ENCODE peak calls at places on chromosomes 5 and 9, in ten cellular contexts. L is kidney, G is coronary artery, J is prostate gland, Z is choroid plexus epithelial cell, K is IMR-90, O is stomach, D is RWPE1, N is HFF-Myc, I is upper lobe of right lung. E is an unnamed sample.
A peak's percentile ranks its signal among the peaks of the same experiment; 100 is the strongest.

GRCh38 chr5:5343581-5343980 is 78.9 kb upstream of the ICE1 start:
- DNase-seq in L (no peak), G (no peak), J (no peak), Z (no peak), K (no peak), O (no peak), D (no peak), N (no peak), I (no peak), E (no peak)

GRCh38 chr9:111926421-111926875 is 29.8 kb downstream of the UGCG start:
- DNase-seq in L (peak; percentile 77), G (no peak), J (no peak), Z (peak; percentile 95), K (peak; percentile 70), O (no peak), D (no peak), N (peak; percentile 74), I (no peak), E (peak; percentile 50)

GRCh38 chr9:126386088-126386487 is 59.5 kb downstream of the MVB12B start:
- DNase-seq in L (peak; percentile 6), G (no peak), J (no peak), Z (peak; percentile 54), K (no peak), O (no peak), D (peak; percentile 60), N (no peak), I (no peak), E (no peak)

GRCh38 chr5:179890751-179891682 is 16.7 kb downstream of the TBC1D9B start:
- DNase-seq in L (peak; percentile 52), G (no peak), J (no peak), Z (no peak), K (no peak), O (no peak), D (no peak), N (no peak), I (no peak), E (no peak)

GRCh38 chr9:114460513-114461225 is 44.6 kb downstream of the WHRN start:
- DNase-seq in L (no peak), G (peak; percentile 26), J (no peak), Z (no peak), K (no peak), O (no peak), D (no peak), N (no peak), I (no peak), E (no peak)

GRCh38 chr5:133274597-133274935 is 222.8 kb downstream of the HSPA4 start:
- DNase-seq in L (no peak), G (no peak), J (no peak), Z (no peak), K (no peak), O (no peak), D (no peak), N (no peak), I (no peak), E (no peak)

GRCh38 chr9:13151489-13151888 is 128.0 kb downstream of the MPDZ start:
- DNase-seq in L (no peak), G (no peak), J (no peak), Z (peak; percentile 28), K (no peak), O (no peak), D (no peak), N (no peak), I (no peak), E (no peak)

GRCh38 chr5:168209987-168210386 is 81.5 kb upstream of the WWC1 start:
- DNase-seq in L (no peak), G (no peak), J (no peak), Z (no peak), K (no peak), O (no peak), D (no peak), N (no peak), I (no peak), E (no peak)

DNA sequence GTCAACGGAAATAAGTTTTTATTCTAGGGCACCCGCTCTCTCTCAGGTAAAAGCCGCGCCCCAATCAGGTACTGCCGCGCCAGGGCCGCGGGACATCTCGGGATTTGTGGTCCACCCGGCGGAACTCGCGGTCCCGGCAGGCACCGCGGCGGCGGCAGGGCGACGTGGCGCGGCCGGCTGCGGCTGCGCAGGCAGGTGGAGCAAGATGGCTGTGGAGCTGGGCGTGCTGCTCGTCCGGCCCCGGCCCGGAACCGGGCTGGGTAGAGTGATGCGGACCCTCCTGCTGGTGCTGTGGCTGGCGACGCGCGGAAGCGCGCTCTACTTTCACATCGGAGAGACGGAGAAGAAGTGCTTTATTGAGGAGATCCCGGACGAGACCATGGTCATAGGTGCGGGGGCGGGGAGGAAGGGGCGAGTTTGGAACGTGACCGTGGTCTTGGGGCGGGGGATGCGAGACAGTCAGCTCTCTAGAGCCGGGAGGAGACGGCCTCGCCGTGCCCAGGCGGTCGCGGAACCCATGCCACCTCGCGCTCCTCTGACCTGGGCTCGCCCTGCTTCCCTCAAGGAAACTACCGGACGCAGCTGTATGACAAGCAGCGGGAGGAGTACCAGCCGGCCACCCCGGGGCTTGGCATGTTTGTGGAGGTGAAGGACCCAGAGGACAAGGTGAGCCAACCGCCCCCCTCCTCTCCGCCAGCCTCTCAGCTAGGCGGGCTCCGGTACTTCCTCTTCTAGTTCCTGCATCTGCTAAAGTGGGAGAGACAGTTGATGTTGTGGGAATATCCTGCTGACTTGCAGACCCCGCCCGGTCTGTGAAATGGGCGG is at the start of gene TMED9:
- DNase-seq in L (peak; percentile 94), G (peak; percentile 88), J (peak; percentile 86), Z (peak; percentile 79), K (peak; percentile 82), O (peak; percentile 91), D (peak; percentile 92), N (no peak), I (peak; percentile 94), E (no peak)
- TF ChIP-seq CTCF in L (peak; percentile 17), G (no peak), J (no peak), Z (no peak), K (no peak), O (no peak), D (no peak), N (no peak), I (peak; percentile 26), E (no peak)

GRCh38 chr5:119439140-119439625 is 13.1 kb upstream of the HSD17B4 start:
- DNase-seq in L (no peak), G (no peak), J (no peak), Z (no peak), K (no peak), O (peak; percentile 64), D (no peak), N (no peak), I (no peak), E (no peak)

DNA sequence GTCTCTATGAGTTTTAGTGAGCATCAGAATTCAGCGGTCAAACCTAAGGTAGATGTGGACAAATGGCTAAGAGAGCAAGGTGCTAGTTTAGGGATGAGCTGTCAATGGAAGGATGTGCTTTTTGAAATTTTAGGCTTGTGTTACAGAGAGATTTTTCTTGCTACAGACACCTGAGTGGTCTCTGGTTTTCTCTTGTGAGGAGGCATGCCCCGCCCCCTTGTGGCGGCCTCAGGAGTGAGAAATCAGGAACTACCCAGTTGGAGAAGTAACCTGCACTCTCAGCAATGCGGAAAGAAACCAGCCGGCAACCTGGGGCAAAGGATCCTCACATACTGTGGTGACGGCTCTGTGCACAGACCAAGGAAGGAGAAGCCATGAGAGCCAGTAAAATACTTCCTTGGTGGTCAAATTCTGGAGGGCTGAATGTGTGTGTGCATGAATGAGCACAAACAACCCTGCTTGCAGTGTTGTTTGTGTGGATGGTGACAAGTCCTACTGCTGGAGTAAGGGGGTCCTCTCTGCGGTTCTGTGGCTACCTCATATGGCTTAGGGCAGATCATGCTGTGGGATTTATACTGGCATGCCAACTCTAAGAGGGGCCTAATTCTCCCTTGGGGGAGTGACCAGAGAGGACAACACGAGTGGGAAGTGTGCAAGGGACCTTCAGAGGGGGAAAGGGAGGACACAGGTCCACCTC is 16.7 kb upstream of the HSD17B4 start:
- DNase-seq in L (peak; percentile 85), G (no peak), J (no peak), Z (peak; percentile 79), K (peak; percentile 52), O (peak; percentile 79), D (no peak), N (no peak), I (peak; percentile 90), E (no peak)
- TF ChIP-seq CTCF in L (peak; percentile 57), G (peak; percentile 15), J (no peak), Z (peak; percentile 81), K (peak; percentile 67), O (no peak), D (peak; percentile 33), N (peak; percentile 81), I (peak; percentile 53), E (peak; percentile 73)

GRCh38 chr5:113896789-113897188 is 383.3 kb downstream of the YTHDC2 start:
- DNase-seq in L (no peak), G (no peak), J (no peak), Z (no peak), K (no peak), O (no peak), D (no peak), N (no peak), I (no peak), E (no peak)

DNA sequence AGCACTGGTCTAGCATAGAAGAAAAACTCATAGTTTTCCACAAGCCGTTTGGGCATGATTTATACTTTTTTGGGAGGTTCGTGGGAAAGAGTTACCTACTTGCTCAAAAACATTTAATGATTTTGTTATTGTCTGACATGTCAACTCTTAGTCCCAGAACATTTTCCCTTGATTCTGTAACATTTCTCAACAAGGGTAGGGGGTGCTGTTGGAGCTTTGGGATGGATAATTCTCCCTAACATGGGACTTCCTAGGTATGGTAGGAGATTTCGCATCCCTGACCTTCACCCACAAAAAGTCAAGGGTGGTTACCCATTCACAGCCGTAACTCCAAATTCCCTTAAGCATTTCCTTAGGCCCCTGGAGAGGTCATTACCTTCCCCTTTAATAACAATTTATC is 378.0 kb downstream of the YTHDC2 start:
- DNase-seq in L (no peak), G (no peak), J (no peak), Z (no peak), K (no peak), O (no peak), D (no peak), N (no peak), I (no peak), E (no peak)
- TF ChIP-seq CTCF in L (no peak), G (no peak), J (no peak), Z (no peak), K (no peak), O (no peak), D (no peak), N (no peak), I (no peak), E (no peak)

DNA sequence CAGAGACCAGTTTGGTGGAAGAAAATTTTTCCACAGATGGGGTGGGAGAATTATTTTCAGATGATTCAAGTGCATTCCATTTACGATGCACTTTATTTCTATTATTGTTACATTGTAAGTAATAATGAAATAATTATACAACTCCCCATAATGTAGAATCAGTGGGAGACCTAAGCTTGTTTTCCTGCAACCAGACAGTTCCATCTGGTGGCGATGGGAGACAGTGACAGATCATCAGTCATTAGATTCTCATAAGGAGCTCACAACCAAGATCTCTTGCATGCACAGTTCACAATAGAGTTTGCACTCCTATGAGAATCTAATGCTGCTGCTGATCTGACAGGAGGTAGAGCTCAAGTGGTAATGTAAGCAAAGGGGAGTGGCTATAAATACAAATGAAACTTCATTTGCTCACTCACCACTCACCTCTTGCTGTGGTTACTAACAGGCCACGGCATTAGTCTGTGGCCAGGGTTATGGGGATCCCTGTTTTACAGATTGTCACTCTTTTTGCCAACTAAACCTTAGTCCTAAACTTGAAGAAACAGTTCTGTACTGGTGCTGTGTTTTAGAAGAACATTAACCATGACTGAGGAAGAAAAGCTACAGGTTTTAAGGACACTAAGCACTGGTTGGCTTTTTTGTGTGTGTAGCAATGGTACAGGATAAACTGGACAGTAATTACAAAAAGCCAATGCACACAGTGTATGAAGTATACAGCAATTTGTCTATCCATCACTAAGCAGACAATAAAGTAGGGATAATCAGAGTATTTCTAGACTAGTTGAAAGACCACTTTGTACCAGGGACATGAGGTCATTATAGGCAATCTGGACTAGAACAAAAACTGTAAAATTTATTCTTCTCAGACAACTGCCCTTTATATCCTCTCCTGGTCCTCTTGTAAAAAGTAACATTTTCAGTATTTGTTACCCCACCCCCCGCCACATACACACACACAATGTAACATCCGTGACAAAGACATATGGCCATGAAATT is 9.9 kb downstream of the TMEM232 start:
- DNase-seq in L (no peak), G (no peak), J (no peak), Z (peak; percentile 6), K (no peak), O (no peak), D (no peak), N (no peak), I (no peak), E (no peak)
- TF ChIP-seq CTCF in L (no peak), G (no peak), J (no peak), Z (peak; percentile 7), K (no peak), O (no peak), D (no peak), N (no peak), I (no peak), E (peak; percentile 3)

E was measured in AG04449.